ENCODE peak calls at places on chromosomes 12 and 14, in nine cellular contexts. N is prostate gland, Z is lower leg skin, U is RWPE1, A is WTC11, B is progenitor cell of endocrine pancreas, H is PC-3, F is fibroblast of mammary gland, W is cardiac muscle cell. J is an unnamed sample.

GRCh38 chr12:14275886-14276285 is 89.6 kb upstream of the ATF7IP start:
- DNase-seq in N (no peak), Z (no peak), U (no peak), A (no peak), B (no peak), H (no peak), F (no peak), W (no peak), J (no peak)

GRCh38 chr14:95255487-95255886 is 64.2 kb downstream of the CLMN start:
- DNase-seq in N (peak; percentile 42), Z (peak; percentile 57), U (peak; percentile 80), A (peak; percentile 80), B (no peak), H (no peak), F (peak; percentile 92), W (peak; percentile 57), J (peak; percentile 93)

GRCh38 chr12:46921754-46922113 is 95.9 kb upstream of the SLC38A4 start:
- DNase-seq in N (no peak), Z (no peak), U (no peak), A (no peak), B (no peak), H (peak; percentile 17), F (peak; percentile 82), W (no peak), J (peak; percentile 24)

GRCh38 chr14:76716285-76716684 is 45.0 kb upstream of the VASH1 start:
- DNase-seq in N (no peak), Z (no peak), U (no peak), A (no peak), B (no peak), H (no peak), F (no peak), W (no peak), J (no peak)

GRCh38 chr12:70994217-70994788 is 73.8 kb upstream of the PTPRR start:
- DNase-seq in N (peak; percentile 15), Z (no peak), U (no peak), A (no peak), B (no peak), H (peak; percentile 58), F (peak; percentile 98), W (no peak), J (peak; percentile 87)

GRCh38 chr12:86006727-86007126 is 132.6 kb downstream of the NTS start:
- DNase-seq in N (no peak), Z (no peak), U (peak; percentile 3), A (no peak), B (no peak), H (peak; percentile 54), F (no peak), W (no peak), J (no peak)

GRCh38 chr12:52249511-52250047 is 16.5 kb downstream of the KRT7 start:
- DNase-seq in N (no peak), Z (no peak), U (no peak), A (no peak), B (no peak), H (no peak), F (no peak), W (no peak), J (no peak)

GRCh38 chr14:100827751-100828447 is 2.0 kb downstream of the MEG3 start:
- DNase-seq in N (no peak), Z (no peak), U (peak; percentile 10), A (peak; percentile 72), B (no peak), H (peak; percentile 20), F (peak; percentile 74), W (no peak), J (peak; percentile 32)

GRCh38 chr12:94148841-94149780 is 734 bp downstream of the PLXNC1 start:
- DNase-seq in N (no peak), Z (no peak), U (no peak), A (peak; percentile 75), B (peak; percentile 47), H (no peak), F (peak; percentile 31), W (peak; percentile 64), J (no peak)

GRCh38 chr14:55157080-55157479 is 28.0 kb downstream of the LGALS3 start:
- DNase-seq in N (no peak), Z (no peak), U (no peak), A (no peak), B (no peak), H (no peak), F (no peak), W (no peak), J (no peak)
- TF ChIP-seq CTCF in N (no peak), Z (no peak), U (no peak), A (no peak), B (no peak), H (no peak), F (no peak), W (no peak), J (no peak)

DNA sequence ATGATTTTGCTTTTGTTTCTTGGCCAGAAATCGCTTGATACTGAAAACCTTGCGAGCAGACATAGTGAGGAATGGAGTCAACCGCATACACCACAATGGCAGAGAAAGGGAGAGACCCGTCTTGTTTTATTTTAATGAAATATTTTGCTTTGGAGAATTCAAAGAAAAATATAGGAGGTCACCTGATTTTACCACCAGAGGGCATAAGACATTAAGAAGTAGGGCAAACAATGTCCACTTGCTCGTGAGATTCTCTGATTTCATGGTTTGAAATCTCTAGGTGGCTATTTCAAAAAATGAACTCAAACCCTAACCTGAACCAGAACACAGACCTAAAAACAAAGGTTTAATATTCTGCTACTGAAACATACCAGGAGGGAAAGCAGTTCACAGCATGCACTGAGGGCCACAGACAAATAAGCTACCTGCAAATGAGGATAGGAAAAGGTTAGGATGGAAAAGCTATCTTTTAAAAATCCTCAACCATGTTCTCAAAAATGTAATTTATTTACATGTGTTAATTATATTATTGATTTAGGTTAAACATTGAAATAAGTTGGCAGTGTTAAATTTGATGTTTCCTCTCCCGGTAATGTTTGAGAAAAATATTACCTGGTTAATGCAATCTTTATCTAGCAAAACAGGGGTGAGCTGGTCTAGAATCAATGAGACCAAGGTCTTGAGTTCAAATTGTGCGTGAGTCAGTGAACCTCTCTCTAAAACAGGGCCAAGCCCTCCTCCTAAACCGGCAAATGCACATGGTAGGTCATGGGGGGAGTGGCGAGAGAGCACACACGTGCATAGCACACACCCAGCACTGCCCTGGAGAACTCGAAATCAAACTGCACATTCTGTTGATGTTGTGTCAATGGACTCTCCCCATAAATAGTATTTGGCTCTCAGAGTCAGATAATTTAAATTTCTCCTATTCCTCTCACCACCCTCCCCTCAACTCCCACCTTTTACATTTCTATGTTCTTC is 12.5 kb downstream of the IFNG-AS1 start:
- DNase-seq in N (no peak), Z (no peak), U (no peak), A (no peak), B (no peak), H (peak; percentile 60), F (peak; percentile 40), W (peak; percentile 27), J (peak; percentile 40)
- TF ChIP-seq CTCF in N (no peak), Z (no peak), U (peak; percentile 10), A (no peak), B (peak; percentile 58), H (peak; percentile 71), F (peak; percentile 44), W (peak; percentile 33), J (peak; percentile 39)

GRCh38 chr12:11639463-11639862 is 10.0 kb upstream of the ETV6 start:
- DNase-seq in N (no peak), Z (no peak), U (no peak), A (no peak), B (no peak), H (no peak), F (no peak), W (no peak), J (no peak)

GRCh38 chr12:11642785-11643184 is 6.7 kb upstream of the ETV6 start:
- DNase-seq in N (no peak), Z (no peak), U (no peak), A (no peak), B (no peak), H (no peak), F (no peak), W (no peak), J (no peak)

GRCh38 chr12:11641522-11641921 is 8.0 kb upstream of the ETV6 start:
- DNase-seq in N (no peak), Z (no peak), U (no peak), A (no peak), B (no peak), H (no peak), F (no peak), W (no peak), J (no peak)

GRCh38 chr12:11635341-11635740 is 14.1 kb upstream of the ETV6 start:
- DNase-seq in N (no peak), Z (no peak), U (peak; percentile 80), A (no peak), B (no peak), H (peak; percentile 51), F (peak; percentile 26), W (no peak), J (peak; percentile 81)

GRCh38 chr12:11638271-11638916 is 11.1 kb upstream of the ETV6 start:
- DNase-seq in N (no peak), Z (no peak), U (no peak), A (no peak), B (no peak), H (no peak), F (peak; percentile 17), W (no peak), J (no peak)
- TF ChIP-seq CTCF in N (no peak), Z (no peak), U (no peak), A (no peak), B (no peak), H (no peak), F (no peak), W (no peak), J (no peak)

DNA sequence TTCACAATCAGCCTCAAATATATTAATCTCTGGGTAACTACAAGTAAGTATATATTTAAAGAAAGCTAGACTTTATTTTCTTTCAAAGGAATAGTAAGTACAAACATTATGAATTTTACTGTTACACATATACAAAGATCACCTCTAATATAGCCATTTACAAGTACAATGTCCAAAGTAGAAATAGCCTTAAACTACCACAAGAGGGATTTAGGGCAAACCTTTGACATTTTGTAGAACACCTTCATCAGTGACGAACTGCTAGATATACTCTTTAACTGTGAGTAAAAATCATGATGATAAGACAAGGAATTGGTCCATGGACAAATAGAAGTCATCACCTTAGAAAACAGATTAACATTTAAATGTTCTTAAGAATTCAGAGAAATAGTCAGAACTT is 69.8 kb downstream of the CNTN1 start:
- DNase-seq in N (no peak), Z (no peak), U (no peak), A (no peak), B (no peak), H (no peak), F (no peak), W (no peak), J (no peak)
- TF ChIP-seq CTCF in N (no peak), Z (no peak), U (no peak), A (no peak), B (no peak), H (no peak), F (no peak), W (no peak), J (no peak)

DNA sequence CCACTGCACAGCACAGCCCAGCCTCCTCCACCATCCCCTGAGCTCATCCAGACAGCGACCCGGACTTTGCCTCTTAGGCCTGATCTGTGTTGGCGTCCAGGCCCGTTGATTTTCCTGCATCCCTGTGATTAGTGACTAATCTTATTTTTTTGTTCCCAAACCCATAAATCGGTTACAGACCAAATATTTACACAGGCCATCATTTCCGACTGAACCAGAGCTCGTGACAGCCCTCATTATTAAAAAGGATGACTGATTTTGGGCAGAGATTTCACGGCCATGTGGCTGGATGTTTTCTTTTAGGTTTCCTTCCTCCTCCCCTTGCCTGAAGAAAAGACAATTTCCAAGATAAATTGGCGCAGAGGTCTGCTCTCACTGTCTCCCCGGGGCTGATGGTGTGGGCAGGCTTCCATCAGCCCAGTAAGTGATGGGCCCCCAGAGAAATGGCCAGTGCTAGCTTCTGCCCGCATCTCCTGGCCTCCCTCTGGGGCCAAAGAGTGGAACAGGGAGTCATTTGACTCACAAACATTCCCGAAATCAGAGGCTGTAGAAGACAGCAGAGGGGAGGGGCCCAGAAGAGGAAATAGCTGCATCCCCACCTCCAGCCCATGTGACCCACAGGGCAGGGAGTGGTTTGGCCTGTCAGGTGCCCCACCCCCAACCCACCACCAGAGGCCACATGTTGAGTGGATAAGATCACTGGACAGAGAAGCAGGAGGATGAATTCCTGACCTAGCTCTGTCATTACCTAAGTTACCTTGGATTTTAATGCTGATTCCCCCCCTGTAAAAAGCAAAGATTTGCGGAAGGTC is 283.5 kb downstream of the KSR2 start:
- DNase-seq in N (peak; percentile 79), Z (peak; percentile 75), U (peak; percentile 49), A (peak; percentile 85), B (no peak), H (peak; percentile 96), F (peak; percentile 95), W (peak; percentile 39), J (peak; percentile 73)
- TF ChIP-seq CTCF in N (peak; percentile 35), Z (no peak), U (no peak), A (no peak), B (no peak), H (no peak), F (no peak), W (no peak), J (no peak)